ENCODE peak calls at places on chromosomes 2 and 18, in eight cellular contexts. P is bronchial epithelial cell, E is HCT116, W is brain microvascular endothelial cell, T is heart left ventricle, U is BJ, M is stomach, J is ovary. F is an unnamed sample.

GRCh38 chr2:202588647-202589581 is 45.9 kb upstream of the FAM117B start:
- DNase-seq in T (peak; percentile 54), U (no peak), J (peak; percentile 58), W (peak; percentile 58), M (peak; percentile 73), E (peak; percentile 64), P (peak; percentile 70), F (no peak)

GRCh38 chr2:31319391-31320175 is 85.6 kb downstream of the EHD3 start:
- DNase-seq in E (no peak), M (no peak), T (no peak), J (no peak), U (no peak), P (no peak), W (peak; percentile 60), F (peak; percentile 55)

GRCh38 chr18:75074196-75075015 is 134.5 kb downstream of the PTGR3 start:
- DNase-seq in T (no peak), U (no peak), M (no peak), P (no peak), E (no peak), W (no peak), J (no peak), F (no peak)

GRCh38 chr2:11409184-11409959 is 56.6 kb downstream of the E2F6 start:
- DNase-seq in M (no peak), P (no peak), W (no peak), J (no peak), E (no peak), U (no peak), T (no peak), F (no peak)

GRCh38 chr2:219560037-219560892 is 11.1 kb downstream of the OBSL1 start:
- DNase-seq in U (no peak), M (no peak), P (no peak), J (peak; percentile 22), E (no peak), W (no peak), T (no peak), F (no peak)

GRCh38 chr2:96484096-96484495 is 21.1 kb downstream of the NEURL3 start:
- DNase-seq in J (no peak), P (no peak), M (no peak), W (no peak), U (no peak), T (no peak), E (no peak), F (no peak)

GRCh38 chr2:9703701-9704221 is 73.0 kb upstream of the YWHAQ start:
- DNase-seq in T (no peak), U (peak; percentile 29), J (no peak), W (peak; percentile 66), E (peak; percentile 37), M (peak; percentile 30), P (peak; percentile 58), F (peak; percentile 27)

GRCh38 chr2:10160226-10160955 is 37.9 kb downstream of the RRM2 start:
- DNase-seq in M (no peak), P (no peak), T (no peak), W (no peak), J (no peak), E (no peak), U (no peak), F (no peak)

GRCh38 chr18:35619468-35619867 is 37.9 kb downstream of the GALNT1 start:
- DNase-seq in P (no peak), T (peak; percentile 42), W (no peak), J (no peak), E (no peak), U (no peak), M (no peak), F (no peak)

GRCh38 chr2:33015421-33016142 is 68.8 kb downstream of the LTBP1 start:
- DNase-seq in E (no peak), J (no peak), W (peak; percentile 64), M (no peak), P (peak; percentile 78), T (no peak), U (peak; percentile 52), F (peak; percentile 51)

GRCh38 chr2:147829106-147829505 is 15.7 kb upstream of the ACVR2A start:
- DNase-seq in U (peak; percentile 52), E (peak; percentile 26), W (peak; percentile 72), M (no peak), T (no peak), J (no peak), P (peak; percentile 79), F (peak; percentile 13)

GRCh38 chr18:54607213-54607934 is 16.3 kb downstream of the DYNAP start:
- DNase-seq in P (peak; percentile 99), U (no peak), T (no peak), M (peak; percentile 31), W (no peak), J (no peak), E (no peak), F (no peak)

GRCh38 chr18:4106407-4107033 is 348.6 kb downstream of the DLGAP1 start:
- DNase-seq in T (peak; percentile 29), M (peak; percentile 69), J (peak; percentile 23), P (peak; percentile 65), E (peak; percentile 42), U (peak; percentile 1), W (peak; percentile 57), F (peak; percentile 18)
- H3K4me3 ChIP-seq in T (no peak overlapping the region), M (no peak overlapping the region), J (no peak overlapping the region), P (no peak overlapping the region), E (no peak overlapping the region), U (no peak overlapping the region), W (peak overlapping the region; percentile 30), F (no peak overlapping the region)

DNA sequence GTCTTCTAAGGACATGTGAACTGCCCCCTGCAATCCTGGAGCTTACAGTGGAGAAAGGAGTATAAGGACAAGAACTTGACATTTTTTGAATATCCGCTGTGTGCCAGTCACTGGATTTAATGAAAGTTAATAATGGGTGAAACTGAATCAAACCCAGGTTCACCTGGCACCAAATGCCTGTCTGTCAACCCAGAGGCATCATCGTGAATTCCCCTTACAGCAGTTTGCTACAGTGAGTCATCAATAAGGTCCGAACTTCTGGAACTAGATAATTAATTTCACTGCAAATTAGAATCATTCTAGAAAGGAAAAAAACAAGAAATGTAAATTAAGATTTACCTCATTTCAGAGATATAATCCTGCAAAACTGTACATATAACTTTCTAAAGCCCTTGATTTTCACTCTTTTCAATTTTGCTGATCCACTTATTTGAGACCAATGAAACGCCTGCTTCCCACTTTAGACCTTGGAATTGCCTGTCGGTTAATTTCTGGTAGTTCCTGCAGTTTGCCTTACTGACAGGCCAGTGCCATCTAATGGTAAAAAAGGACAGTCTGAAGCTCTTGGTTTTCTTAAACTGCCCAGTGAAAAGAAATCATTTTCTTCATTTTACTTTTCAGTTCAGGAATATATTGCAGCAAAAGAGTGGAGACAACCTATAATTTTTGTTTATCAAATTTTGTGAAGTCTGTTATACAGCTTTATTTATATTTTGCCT is 8.2 kb downstream of the DSG2 start:
- DNase-seq in T (no peak), E (no peak), P (peak; percentile 41), J (no peak), U (no peak), M (no peak), W (peak; percentile 27), F (no peak)
- TF ChIP-seq CTCF in T (peak; percentile 40), E (peak; percentile 44), P (peak; percentile 21), J (no peak), U (no peak), M (no peak), W (peak; percentile 62), F (no peak)

GRCh38 chr2:237700583-237701032 is 73.2 kb downstream of the LRRFIP1 start:
- DNase-seq in P (peak; percentile 60), T (peak; percentile 82), E (no peak), M (no peak), W (peak; percentile 87), J (no peak), U (no peak), F (no peak)
- H3K4me3 ChIP-seq in P (no peak overlapping the region), T (no peak overlapping the region), E (no peak overlapping the region), M (peak overlapping the region; percentile 1), W (no peak overlapping the region), J (no peak overlapping the region), U (no peak overlapping the region), F (no peak overlapping the region)

DNA sequence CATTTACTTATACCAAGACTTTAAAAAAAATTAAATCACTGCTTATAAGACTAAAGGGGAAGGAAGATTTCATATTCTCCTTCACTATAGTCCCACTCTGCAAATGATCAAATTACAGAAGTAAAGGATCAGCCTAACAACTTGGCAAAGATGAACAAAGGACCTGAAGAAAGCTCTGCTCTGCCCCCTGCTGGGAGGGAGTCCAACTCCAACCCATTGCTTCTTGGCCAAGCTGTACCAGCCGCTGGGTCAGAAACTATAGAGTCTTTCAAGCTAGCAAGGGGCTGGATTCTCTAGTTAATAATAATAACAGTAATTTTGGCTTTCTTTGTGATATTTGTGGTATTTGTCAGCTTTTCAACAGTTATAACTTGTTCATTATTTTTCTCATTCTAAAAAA is 927.0 kb upstream of the CRIM1 start:
- DNase-seq in T (no peak), M (peak; percentile 32), J (no peak), W (peak; percentile 1), E (no peak), P (peak; percentile 18), U (no peak), F (no peak)
- TF ChIP-seq CTCF in T (no peak), M (no peak), J (no peak), W (peak; percentile 71), E (no peak), P (peak; percentile 61), U (peak; percentile 19), F (peak; percentile 29)

GRCh38 chr2:241822264-241822623 is 13.3 kb downstream of the NEU4 start:
- DNase-seq in M (no peak), E (no peak), P (no peak), T (no peak), J (no peak), U (no peak), W (no peak), F (no peak)
- H3K4me3 ChIP-seq in M (no peak overlapping the region), E (no peak overlapping the region), P (no peak overlapping the region), T (no peak overlapping the region), J (no peak overlapping the region), U (no peak overlapping the region), W (no peak overlapping the region), F (no peak overlapping the region)

GRCh38 chr18:3584266-3584665 is 134.3 kb downstream of the TGIF1 start:
- DNase-seq in U (no peak), J (no peak), M (no peak), P (no peak), T (no peak), E (no peak), W (no peak), F (no peak)
- TF ChIP-seq CTCF in U (no peak), J (no peak), M (no peak), P (no peak), T (no peak), E (no peak), W (no peak), F (no peak)

DNA sequence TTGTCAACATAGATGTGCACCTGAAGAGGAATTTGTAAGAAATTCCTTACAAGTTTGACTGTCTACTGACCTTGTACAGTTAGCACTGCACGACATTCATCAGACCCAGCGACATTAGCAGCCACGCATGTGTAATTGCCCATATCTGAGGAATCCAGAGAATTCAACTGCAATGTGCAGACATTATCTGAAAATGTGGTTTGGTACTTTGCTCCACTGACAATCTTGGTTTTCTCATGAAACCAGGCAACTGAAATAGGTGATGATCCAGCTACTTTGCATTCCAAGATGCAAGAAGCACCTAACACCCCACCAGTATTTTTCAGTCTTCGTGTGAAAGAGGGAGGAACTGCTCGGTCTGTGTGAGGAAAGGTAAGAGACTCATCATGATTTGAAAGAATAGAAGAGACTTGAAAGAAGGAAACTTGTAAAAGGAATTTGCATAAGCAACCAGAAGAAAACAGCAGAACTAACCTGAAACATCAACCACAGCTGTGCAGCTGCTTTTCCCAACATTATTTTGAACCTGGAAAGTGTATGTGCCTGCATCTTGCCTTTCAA is 83.4 kb downstream of the TTN start:
- DNase-seq in T (no peak), P (no peak), J (no peak), E (no peak), M (no peak), W (no peak), U (no peak), F (no peak)
- H3K4me3 ChIP-seq in T (no peak overlapping the region), P (no peak overlapping the region), J (no peak overlapping the region), E (no peak overlapping the region), M (no peak overlapping the region), W (no peak overlapping the region), U (no peak overlapping the region), F (no peak overlapping the region)

GRCh38 chr2:151946856-151947523 is 118.8 kb upstream of the ARL5A start:
- DNase-seq in J (peak; percentile 8), E (peak; percentile 21), T (peak; percentile 40), P (peak; percentile 32), W (peak; percentile 24), M (no peak), U (no peak), F (no peak)
- TF ChIP-seq CTCF in J (no peak), E (peak; percentile 26), T (peak; percentile 50), P (peak; percentile 58), W (peak; percentile 70), M (no peak), U (peak; percentile 43), F (peak; percentile 37)